ENCODE peak calls at places on chromosomes 12 and 14, in four cellular contexts. Y is HepG2, I is A549, U is K562. B is an unnamed sample.
A peak's percentile ranks its signal among the peaks of the same experiment; 100 is the strongest.

GRCh38 chr12:110846615-110847566 is at the start of gene CCDC63:
- DNase-seq in Y (peak; percentile 14), I (peak; percentile 75), U (peak; percentile 57), B (no peak)

GRCh38 chr12:49403887-49404517 is 36.7 kb downstream of the SPATS2 start:
- DNase-seq in U (peak; percentile 19), I (no peak), Y (no peak), B (no peak)

GRCh38 chr14:33916663-33917565 is 34.0 kb downstream of the EGLN3 start:
- DNase-seq in U (peak; percentile 84), Y (no peak), I (peak; percentile 51), B (no peak)

GRCh38 chr12:114439833-114440449 is 34.0 kb upstream of the TBX5 start:
- DNase-seq in I (no peak), U (no peak), Y (no peak), B (no peak)

GRCh38 chr14:47044841-47045240 is 393.3 kb upstream of the RPL10L start:
- DNase-seq in Y (no peak), U (no peak), I (no peak), B (no peak)

GRCh38 chr12:111405856-111406473 is at the start of gene SH2B3:
- DNase-seq in Y (no peak), U (no peak), I (no peak), B (peak; percentile 48)

GRCh38 chr12:132067182-132067581 is 76.9 kb downstream of the DDX51 start:
- DNase-seq in Y (no peak), I (no peak), U (no peak), B (peak; percentile 48)

GRCh38 chr12:13135336-13136178 is 32.1 kb upstream of the GSG1 start:
- DNase-seq in U (peak; percentile 3), Y (no peak), I (peak; percentile 33), B (peak; percentile 83)

GRCh38 chr12:6685814-6686213 is 3.4 kb downstream of the ZNF384 start:
- DNase-seq in Y (no peak), U (no peak), I (no peak), B (no peak)

GRCh38 chr14:101929946-101930345 is 34.4 kb upstream of the DYNC1H1 start:
- DNase-seq in Y (no peak), U (no peak), I (no peak), B (no peak)

GRCh38 chr12:99772274-99772673 is 124.7 kb downstream of the GARIN6 start:
- DNase-seq in U (no peak), Y (no peak), I (no peak), B (no peak)

GRCh38 chr12:52147367-52147972 is 44.3 kb downstream of the KRT80 start:
- DNase-seq in U (peak; percentile 55), Y (peak; percentile 67), I (peak; percentile 100), B (peak; percentile 99)

GRCh38 chr14:46344327-46344937 is 307.1 kb downstream of the RPL10L start:
- DNase-seq in U (peak; percentile 1), Y (peak; percentile 15), I (peak; percentile 31), B (no peak)

GRCh38 chr12:45427042-45427441 is 211.1 kb downstream of the ANO6 start:
- DNase-seq in Y (no peak), I (no peak), U (no peak), B (no peak)

GRCh38 chr14:69882915-69883314 is 3.7 kb downstream of the SMOC1 start:
- DNase-seq in Y (no peak), U (no peak), I (no peak), B (no peak)

GRCh38 chr12:130835011-130835410 is 4.0 kb downstream of the STX2 start:
- DNase-seq in U (peak; percentile 75), I (no peak), Y (no peak), B (no peak)

GRCh38 chr12:12439636-12440035 is 82.8 kb downstream of the BORCS5 start:
- DNase-seq in U (no peak), Y (peak; percentile 87), I (peak; percentile 77), B (peak; percentile 91)

GRCh38 chr12:95328708-95329107 is 111.1 kb downstream of the VEZT start:
- DNase-seq in I (no peak), U (no peak), Y (no peak), B (no peak)

GRCh38 chr14:90500665-90501370 is 104.0 kb downstream of the CALM1 start:
- DNase-seq in U (peak; percentile 68), Y (peak; percentile 46), I (no peak), B (no peak)

GRCh38 chr14:51073751-51074150 is 21.2 kb downstream of the TRIM9 start:
- DNase-seq in U (no peak), I (no peak), Y (no peak), B (no peak)

GRCh38 chr12:57485695-57486094 is 2.2 kb upstream of the MARS1 start:
- DNase-seq in Y (no peak), U (no peak), I (no peak), B (no peak)

GRCh38 chr14:80776186-80776585 is 165.4 kb downstream of the CEP128 start:
- DNase-seq in U (no peak), Y (no peak), I (no peak), B (no peak)

GRCh38 chr12:43893670-43894069 is 57.8 kb downstream of the TMEM117 start:
- DNase-seq in Y (no peak), I (no peak), U (no peak), B (peak; percentile 85)

GRCh38 chr14:83798421-83798820 is 1731.5 kb upstream of the FLRT2 start:
- DNase-seq in U (no peak), I (no peak), Y (no peak), B (no peak)

GRCh38 chr12:88889326-88890110 is 309.2 kb upstream of the KITLG start:
- DNase-seq in I (no peak), Y (no peak), U (no peak), B (peak; percentile 70)

GRCh38 chr12:56408799-56409417 is 40.3 kb downstream of the TIMELESS start:
- DNase-seq in I (no peak), Y (peak; percentile 7), U (no peak), B (no peak)

GRCh38 chr12:77742631-77743030 is 88.1 kb upstream of the NAV3 start:
- DNase-seq in I (peak; percentile 29), U (no peak), Y (peak; percentile 7), B (no peak)

GRCh38 chr12:89883630-89884364 is 175.2 kb upstream of the ATP2B1 start:
- DNase-seq in U (no peak), I (no peak), Y (no peak), B (peak; percentile 48)

GRCh38 chr14:101182476-101182875 is 279.0 kb upstream of the RTL1 start:
- DNase-seq in U (no peak), Y (no peak), I (no peak), B (no peak)

GRCh38 chr12:115267891-115268290 is 583.9 kb upstream of the TBX3 start:
- DNase-seq in I (no peak), Y (no peak), U (no peak), B (no peak)

GRCh38 chr14:51370758-51371386 is 130.8 kb downstream of the TMX1 start:
- DNase-seq in U (no peak), Y (no peak), I (no peak), B (no peak)

GRCh38 chr12:103647267-103647666 is 60.2 kb downstream of the STAB2 start:
- DNase-seq in U (no peak), Y (no peak), I (peak; percentile 26), B (peak; percentile 59)

GRCh38 chr12:108699955-108700563 is 31.3 kb downstream of the CORO1C start:
- DNase-seq in I (no peak), Y (no peak), U (peak; percentile 93), B (peak; percentile 64)

GRCh38 chr14:94075008-94075407 is 6.0 kb downstream of the DDX24 start:
- DNase-seq in U (no peak), I (no peak), Y (no peak), B (no peak)

GRCh38 chr12:27501956-27502562 is 21.9 kb upstream of the PPFIBP1 start:
- DNase-seq in U (no peak), Y (no peak), I (no peak), B (no peak)

GRCh38 chr12:115051378-115051777 is 367.4 kb upstream of the TBX3 start:
- DNase-seq in U (no peak), Y (no peak), I (no peak), B (no peak)

GRCh38 chr12:33330940-33331339 is 108.7 kb downstream of the SYT10 start:
- DNase-seq in U (peak; percentile 5), I (no peak), Y (peak; percentile 15), B (no peak)

GRCh38 chr12:121773011-121773777 is 20.3 kb downstream of the RHOF start:
- DNase-seq in Y (peak; percentile 61), U (peak; percentile 83), I (peak; percentile 89), B (peak; percentile 58)

GRCh38 chr14:100159107-100159864 is at the start of gene DEGS2:
- DNase-seq in Y (no peak), I (peak; percentile 23), U (no peak), B (no peak)
- TF ChIP-seq MAZ in Y (no peak), I (no peak), U (no peak), B (no peak)

GRCh38 chr12:80040075-80040738 is 59.1 kb upstream of the OTOGL start:
- DNase-seq in Y (no peak), I (no peak), U (peak; percentile 3), B (peak; percentile 49)
- TF ChIP-seq MAZ in Y (no peak), I (no peak), U (no peak), B (no peak)

DNA sequence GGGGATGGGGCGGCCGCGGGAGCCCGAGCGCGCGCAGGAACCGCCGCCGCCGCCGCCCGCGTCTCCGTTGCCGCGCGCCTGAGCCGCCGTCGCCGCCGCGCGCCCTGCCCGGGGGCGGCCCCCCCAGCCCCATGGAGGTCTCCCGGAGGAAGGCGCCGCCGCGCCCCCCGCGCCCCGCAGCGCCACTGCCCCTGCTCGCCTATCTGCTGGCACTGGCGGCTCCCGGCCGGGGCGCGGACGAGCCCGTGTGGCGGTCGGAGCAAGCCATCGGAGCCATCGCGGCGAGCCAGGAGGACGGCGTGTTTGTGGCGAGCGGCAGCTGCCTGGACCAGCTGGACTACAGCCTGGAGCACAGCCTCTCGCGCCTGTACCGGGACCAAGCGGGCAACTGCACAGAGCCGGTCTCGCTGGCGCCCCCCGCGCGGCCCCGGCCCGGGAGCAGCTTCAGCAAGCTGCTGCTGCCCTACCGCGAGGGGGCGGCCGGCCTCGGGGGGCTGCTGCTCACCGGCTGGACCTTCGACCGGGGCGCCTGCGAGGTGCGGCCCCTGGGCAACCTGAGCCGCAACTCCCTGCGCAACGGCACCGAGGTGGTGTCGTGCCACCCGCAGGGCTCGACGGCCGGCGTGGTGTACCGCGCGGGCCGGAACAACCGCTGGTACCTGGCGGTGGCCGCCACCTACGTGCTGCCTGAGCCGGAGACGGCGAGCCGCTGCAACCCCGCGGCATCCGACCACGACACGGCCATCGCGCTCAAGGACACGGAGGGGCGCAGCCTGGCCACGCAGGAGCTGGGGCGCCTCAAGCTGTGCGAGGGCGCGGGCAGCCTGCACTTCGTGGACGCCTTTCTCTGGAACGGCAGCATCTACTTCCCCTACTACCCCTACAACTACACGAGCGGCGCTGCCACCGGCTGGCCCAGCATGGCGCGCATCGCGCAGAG is 734 bp downstream of the PLXNC1 start:
- DNase-seq in I (peak; percentile 46), Y (no peak), U (no peak), B (peak; percentile 23)
- TF ChIP-seq MAZ in I (no peak), Y (no peak), U (no peak), B (no peak)

DNA sequence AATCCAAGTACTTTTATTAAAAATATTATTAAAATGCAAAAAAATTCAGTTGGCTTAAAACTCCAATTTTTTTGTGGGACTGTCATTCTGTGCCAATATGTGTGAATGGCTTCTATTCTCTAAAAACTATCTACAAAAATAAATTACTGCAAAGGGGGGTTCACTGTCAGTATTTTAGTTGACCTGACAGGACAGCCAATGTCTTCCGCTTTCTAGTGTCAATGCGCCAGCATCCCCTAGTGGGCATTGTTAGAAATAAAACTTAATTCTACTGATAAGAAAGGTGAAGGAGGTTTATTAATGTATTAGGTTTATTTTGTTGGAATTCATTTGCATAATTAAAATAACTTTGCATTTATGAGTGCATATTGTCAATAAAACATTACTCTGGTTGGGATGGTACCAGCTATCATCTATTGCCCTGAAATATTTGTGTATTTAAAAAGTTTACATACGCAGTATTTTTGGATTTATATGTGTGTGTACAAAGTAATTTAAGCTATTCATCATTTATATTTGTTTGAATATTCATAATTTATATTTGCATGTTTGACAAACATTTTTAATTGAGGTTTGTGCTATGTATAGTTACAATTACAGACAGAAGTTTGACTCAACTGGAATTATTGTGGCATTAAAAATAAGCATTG is 527.2 kb downstream of the FLRT2 start:
- DNase-seq in Y (peak; percentile 6), U (no peak), I (peak; percentile 27), B (peak; percentile 39)
- TF ChIP-seq MAZ in Y (no peak), U (no peak), I (no peak), B (no peak)